ENCODE peak calls at places on chromosomes 6 and 20, in six cellular contexts. One of them, this sample, is unnamed. For H3K4me1, the result is how much of the 10 kb centered on the place peaks cover.

GRCh38 chr20:56003966-56004365 is 1.4 kb downstream of the CBLN4 start:
- DNase-seq in HepG2: no peak
- DNase-seq in pancreas: peak
- DNase-seq in H9: peak
- DNase-seq in hepatocyte: peak
- DNase-seq in PC-3: no peak
- DNase-seq in this sample: no peak

GRCh38 chr20:1388706-1389483 is 4.0 kb downstream of the FKBP1A start:
- DNase-seq in hepatocyte: no peak
- DNase-seq in pancreas: no peak
- DNase-seq in PC-3: no peak
- DNase-seq in HepG2: no peak
- DNase-seq in H9: no peak
- DNase-seq in this sample: no peak

GRCh38 chr6:98824163-98824906 is 10.0 kb upstream of the POU3F2 start:
- DNase-seq in H9: peak
- DNase-seq in PC-3: no peak
- DNase-seq in pancreas: no peak
- DNase-seq in hepatocyte: no peak
- DNase-seq in HepG2: no peak
- DNase-seq in this sample: no peak

GRCh38 chr6:153997221-153997620 is 41.8 kb upstream of the OPRM1 start:
- DNase-seq in hepatocyte: no peak
- DNase-seq in pancreas: no peak
- DNase-seq in H9: no peak
- DNase-seq in HepG2: no peak
- DNase-seq in PC-3: no peak
- DNase-seq in this sample: no peak

GRCh38 chr20:61753196-61753942 is 312.3 kb downstream of the TAF4 start:
- DNase-seq in HepG2: no peak
- DNase-seq in H9: no peak
- DNase-seq in pancreas: no peak
- DNase-seq in hepatocyte: peak
- DNase-seq in PC-3: no peak
- DNase-seq in this sample: no peak

GRCh38 chr6:153210083-153210482 is 79.0 kb upstream of the RGS17 start:
- DNase-seq in H9: no peak
- DNase-seq in PC-3: no peak
- DNase-seq in HepG2: no peak
- DNase-seq in hepatocyte: no peak
- DNase-seq in pancreas: no peak
- DNase-seq in this sample: no peak

GRCh38 chr6:26743941-26744699 is 84.6 kb upstream of the ZNF322 start:
- DNase-seq in H9: peak
- DNase-seq in pancreas: no peak
- DNase-seq in hepatocyte: no peak
- DNase-seq in HepG2: no peak
- DNase-seq in PC-3: no peak
- DNase-seq in this sample: no peak

GRCh38 chr6:164274510-164274909 is 860.0 kb downstream of the QKI start:
- DNase-seq in H9: no peak
- DNase-seq in HepG2: no peak
- DNase-seq in PC-3: no peak
- DNase-seq in pancreas: no peak
- DNase-seq in hepatocyte: no peak
- DNase-seq in this sample: no peak

GRCh38 chr6:95574811-95575210 is 2.5 kb upstream of the MANEA start:
- DNase-seq in pancreas: no peak
- DNase-seq in HepG2: peak
- DNase-seq in H9: no peak
- DNase-seq in hepatocyte: peak
- DNase-seq in PC-3: peak
- DNase-seq in this sample: no peak

GRCh38 chr6:41135062-41135832 is 18.9 kb downstream of the TREML1 start:
- DNase-seq in PC-3: no peak
- DNase-seq in pancreas: no peak
- DNase-seq in HepG2: no peak
- DNase-seq in H9: no peak
- DNase-seq in hepatocyte: no peak
- DNase-seq in this sample: no peak

GRCh38 chr6:147903931-147904330 is 395.4 kb downstream of the SAMD5 start:
- DNase-seq in pancreas: no peak
- DNase-seq in HepG2: no peak
- DNase-seq in PC-3: no peak
- DNase-seq in hepatocyte: no peak
- DNase-seq in H9: no peak
- DNase-seq in this sample: no peak

GRCh38 chr6:142671791-142672190 is 273.2 kb downstream of the HIVEP2 start:
- DNase-seq in HepG2: no peak
- DNase-seq in PC-3: no peak
- DNase-seq in H9: no peak
- DNase-seq in pancreas: no peak
- DNase-seq in hepatocyte: no peak
- DNase-seq in this sample: no peak

GRCh38 chr20:33393609-33394008 is 7.7 kb downstream of the CDK5RAP1 start:
- DNase-seq in pancreas: no peak
- DNase-seq in PC-3: no peak
- DNase-seq in hepatocyte: no peak
- DNase-seq in HepG2: no peak
- DNase-seq in H9: no peak
- DNase-seq in this sample: no peak

GRCh38 chr6:113802779-113803178 is 54.4 kb upstream of the MARCKS start:
- DNase-seq in pancreas: no peak
- DNase-seq in H9: no peak
- DNase-seq in PC-3: no peak
- DNase-seq in hepatocyte: no peak
- DNase-seq in HepG2: no peak
- DNase-seq in this sample: no peak

GRCh38 chr6:30154709-30155521 is 6.1 kb downstream of the TRIM10 start:
- DNase-seq in HepG2: peak
- DNase-seq in PC-3: peak
- DNase-seq in hepatocyte: peak
- DNase-seq in H9: no peak
- DNase-seq in pancreas: no peak
- DNase-seq in this sample: no peak

GRCh38 chr6:161635975-161636374 is 362.1 kb upstream of the AGPAT4 start:
- DNase-seq in HepG2: no peak
- DNase-seq in pancreas: no peak
- DNase-seq in PC-3: no peak
- DNase-seq in H9: no peak
- DNase-seq in hepatocyte: no peak
- DNase-seq in this sample: no peak

GRCh38 chr20:63682384-63683139 is 13.9 kb upstream of the TNFRSF6B start:
- DNase-seq in PC-3: peak
- DNase-seq in H9: no peak
- DNase-seq in hepatocyte: peak
- DNase-seq in HepG2: peak
- DNase-seq in pancreas: peak
- DNase-seq in this sample: peak

GRCh38 chr20:11810316-11811130 is 107.2 kb upstream of the BTBD3 start:
- DNase-seq in hepatocyte: no peak
- DNase-seq in pancreas: no peak
- DNase-seq in H9: no peak
- DNase-seq in PC-3: peak
- DNase-seq in HepG2: no peak
- DNase-seq in this sample: no peak

GRCh38 chr20:38866265-38867061 is 59.8 kb upstream of the FAM83D start:
- DNase-seq in pancreas: no peak
- DNase-seq in PC-3: no peak
- DNase-seq in HepG2: no peak
- DNase-seq in H9: no peak
- DNase-seq in hepatocyte: no peak
- DNase-seq in this sample: no peak
- H3K4me1 ChIP-seq in pancreas: under half
- H3K4me1 ChIP-seq in PC-3: under half
- H3K4me1 ChIP-seq in HepG2: under half
- H3K4me1 ChIP-seq in H9: under half
- H3K4me1 ChIP-seq in hepatocyte: under half
- H3K4me1 ChIP-seq in this sample: under half

GRCh38 chr6:160034346-160034930 is 65.6 kb downstream of the IGF2R start:
- DNase-seq in HepG2: no peak
- DNase-seq in pancreas: no peak
- DNase-seq in PC-3: no peak
- DNase-seq in H9: no peak
- DNase-seq in hepatocyte: no peak
- DNase-seq in this sample: no peak
- H3K4me1 ChIP-seq in HepG2: under half
- H3K4me1 ChIP-seq in pancreas: under half
- H3K4me1 ChIP-seq in PC-3: under half
- H3K4me1 ChIP-seq in H9: under half
- H3K4me1 ChIP-seq in hepatocyte: under half
- H3K4me1 ChIP-seq in this sample: under half

GRCh38 chr6:7114744-7115451 is 7.1 kb downstream of the RREB1 start:
- DNase-seq in hepatocyte: no peak
- DNase-seq in H9: no peak
- DNase-seq in HepG2: no peak
- DNase-seq in PC-3: no peak
- DNase-seq in pancreas: no peak
- DNase-seq in this sample: no peak

GRCh38 chr6:7112741-7113313 is 5.1 kb downstream of the RREB1 start:
- DNase-seq in HepG2: peak
- DNase-seq in H9: no peak
- DNase-seq in PC-3: peak
- DNase-seq in pancreas: peak
- DNase-seq in hepatocyte: peak
- DNase-seq in this sample: no peak

GRCh38 chr6:7111095-7111690 is 3.4 kb downstream of the RREB1 start:
- DNase-seq in PC-3: no peak
- DNase-seq in pancreas: no peak
- DNase-seq in HepG2: no peak
- DNase-seq in hepatocyte: no peak
- DNase-seq in H9: no peak
- DNase-seq in this sample: no peak

GRCh38 chr6:7119272-7119801 is 11.6 kb downstream of the RREB1 start:
- DNase-seq in H9: no peak
- DNase-seq in PC-3: no peak
- DNase-seq in HepG2: no peak
- DNase-seq in hepatocyte: no peak
- DNase-seq in pancreas: no peak
- DNase-seq in this sample: no peak

GRCh38 chr6:7115452-7116223 is 7.9 kb downstream of the RREB1 start:
- DNase-seq in PC-3: no peak
- DNase-seq in H9: no peak
- DNase-seq in HepG2: no peak
- DNase-seq in pancreas: no peak
- DNase-seq in hepatocyte: no peak
- DNase-seq in this sample: no peak
- H3K4me1 ChIP-seq in PC-3: under half
- H3K4me1 ChIP-seq in H9: under half
- H3K4me1 ChIP-seq in HepG2: half or more
- H3K4me1 ChIP-seq in pancreas: under half
- H3K4me1 ChIP-seq in hepatocyte: under half
- H3K4me1 ChIP-seq in this sample: under half

DNA sequence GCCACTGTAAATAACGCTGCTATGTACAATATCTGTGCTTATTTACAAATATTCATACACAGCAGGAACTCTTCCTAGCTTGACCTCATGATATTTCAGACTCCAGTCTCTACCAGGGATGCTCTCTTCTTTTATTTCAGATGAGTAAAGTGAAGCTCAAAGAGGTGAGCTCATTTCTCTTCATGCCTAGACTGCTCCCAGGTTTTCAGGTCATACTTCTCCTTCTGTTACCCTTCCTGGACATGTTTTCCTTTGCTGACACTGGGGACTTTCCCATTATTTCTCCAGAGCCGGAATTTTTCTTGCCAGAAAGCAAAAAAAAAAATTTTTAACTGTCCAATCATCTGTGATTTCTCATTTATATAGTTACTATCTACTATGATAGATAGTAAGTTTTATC is 147.2 kb upstream of the DST start:
- DNase-seq in hepatocyte: no peak
- DNase-seq in HepG2: no peak
- DNase-seq in H9: no peak
- DNase-seq in PC-3: no peak
- DNase-seq in pancreas: no peak
- DNase-seq in this sample: no peak
- H3K4me1 ChIP-seq in hepatocyte: under half
- H3K4me1 ChIP-seq in HepG2: under half
- H3K4me1 ChIP-seq in H9: under half
- H3K4me1 ChIP-seq in PC-3: under half
- H3K4me1 ChIP-seq in pancreas: under half
- H3K4me1 ChIP-seq in this sample: under half

DNA sequence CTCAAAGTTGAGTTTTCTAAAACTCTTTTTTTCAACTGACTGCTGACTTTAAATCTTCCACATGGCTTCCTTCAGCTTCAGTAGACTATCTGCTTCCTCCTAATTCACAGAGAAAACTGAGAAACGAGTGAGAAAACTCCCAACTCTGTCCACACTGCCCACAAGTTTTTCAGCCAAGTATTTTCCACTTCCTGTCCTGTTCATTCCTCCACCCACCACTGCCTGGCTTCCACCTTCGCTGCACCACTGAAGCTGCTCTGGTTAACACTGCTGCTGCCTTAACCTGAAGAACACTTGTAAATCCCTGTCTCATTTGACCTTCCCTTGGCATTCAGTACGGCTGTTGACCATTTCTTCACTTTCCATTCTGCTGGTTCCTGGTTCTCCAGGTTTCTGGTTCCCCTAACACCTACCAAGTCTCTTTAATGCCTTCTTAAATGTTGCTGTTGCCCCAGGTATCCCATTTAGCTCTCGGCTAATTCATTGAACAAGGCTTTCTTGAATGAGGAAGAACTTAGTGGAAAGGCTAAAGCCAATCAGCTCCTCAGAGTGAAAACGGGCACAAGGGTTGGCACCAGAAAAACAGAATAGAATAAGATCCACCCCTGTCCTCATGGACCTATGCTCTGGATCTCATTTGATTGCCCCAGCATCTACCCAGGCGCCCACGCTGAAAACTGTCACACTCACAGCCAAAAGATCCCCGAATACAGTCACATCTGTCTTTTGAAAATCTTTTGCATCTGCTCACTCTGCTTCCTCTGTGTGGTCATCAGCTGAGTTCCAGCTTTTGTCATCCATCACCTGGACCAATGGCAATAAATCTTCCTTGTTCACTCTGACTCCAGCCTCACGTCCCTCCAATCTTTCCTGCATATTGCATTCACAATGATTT is 104.4 kb upstream of the TAB2 start:
- DNase-seq in HepG2: no peak
- DNase-seq in hepatocyte: no peak
- DNase-seq in H9: no peak
- DNase-seq in pancreas: no peak
- DNase-seq in PC-3: no peak
- DNase-seq in this sample: no peak
- H3K4me1 ChIP-seq in HepG2: under half
- H3K4me1 ChIP-seq in hepatocyte: under half
- H3K4me1 ChIP-seq in H9: under half
- H3K4me1 ChIP-seq in pancreas: under half
- H3K4me1 ChIP-seq in PC-3: under half
- H3K4me1 ChIP-seq in this sample: under half

GRCh38 chr6:33694401-33694931 is 17.0 kb downstream of the UQCC2 start:
- DNase-seq in pancreas: no peak
- DNase-seq in hepatocyte: peak
- DNase-seq in H9: no peak
- DNase-seq in PC-3: peak
- DNase-seq in HepG2: no peak
- DNase-seq in this sample: no peak
- H3K4me1 ChIP-seq in pancreas: under half
- H3K4me1 ChIP-seq in hepatocyte: under half
- H3K4me1 ChIP-seq in H9: under half
- H3K4me1 ChIP-seq in PC-3: half or more
- H3K4me1 ChIP-seq in HepG2: under half
- H3K4me1 ChIP-seq in this sample: half or more